ENCODE peak calls at places on chromosome 1, in nine cellular contexts. N, V, K, E, F, I, G, W and C are unnamed samples.

GRCh38 chr1:85936470-85936869 is 220.1 kb downstream of the COL24A1 start:
- DNase-seq in N (no peak), V (no peak), K (no peak), E (no peak), F (no peak), I (no peak), G (no peak), W (no peak), C (no peak)

GRCh38 chr1:150165622-150166612 is 16.2 kb downstream of the PLEKHO1 start:
- DNase-seq in N (peak; percentile 74), V (peak; percentile 65), K (no peak), E (peak; percentile 55), F (peak; percentile 78), I (peak; percentile 88), G (no peak), W (peak; percentile 78), C (peak; percentile 59)

GRCh38 chr1:247331526-247332214 is at the start of gene ZNF496:
- DNase-seq in N (peak; percentile 98), V (peak; percentile 86), K (peak; percentile 79), E (peak; percentile 88), F (peak; percentile 89), I (peak; percentile 95), G (peak; percentile 76), W (peak; percentile 96), C (peak; percentile 87)

GRCh38 chr1:175871647-175872046 is 128.3 kb upstream of the TNR start:
- DNase-seq in N (no peak), V (no peak), K (no peak), E (no peak), F (no peak), I (no peak), G (no peak), W (no peak), C (no peak)

GRCh38 chr1:22275626-22276395 is 132.9 kb upstream of the WNT4 start:
- DNase-seq in N (peak; percentile 67), V (peak; percentile 68), K (peak; percentile 68), E (peak; percentile 49), F (peak; percentile 81), I (peak; percentile 75), G (no peak), W (peak; percentile 70), C (no peak)

GRCh38 chr1:155002479-155003226 is at the start of gene ZBTB7B:
- DNase-seq in N (peak; percentile 30), V (peak; percentile 57), K (no peak), E (no peak), F (peak; percentile 39), I (no peak), G (no peak), W (no peak), C (peak; percentile 49)

GRCh38 chr1:52139817-52140540 is 1.9 kb upstream of the ZFYVE9 start:
- DNase-seq in N (peak; percentile 68), V (peak; percentile 96), K (no peak), E (peak; percentile 88), F (no peak), I (no peak), G (no peak), W (no peak), C (no peak)

GRCh38 chr1:46613661-46614603 is 2.7 kb downstream of the MOB3C start:
- DNase-seq in N (peak; percentile 39), V (peak; percentile 84), K (peak; percentile 86), E (peak; percentile 76), F (peak; percentile 92), I (no peak), G (peak; percentile 50), W (peak; percentile 73), C (peak; percentile 98)

GRCh38 chr1:196400478-196401453 is 207.5 kb downstream of the KCNT2 start:
- DNase-seq in N (peak; percentile 43), V (peak; percentile 80), K (peak; percentile 40), E (peak; percentile 42), F (no peak), I (no peak), G (no peak), W (peak; percentile 18), C (peak; percentile 77)

GRCh38 chr1:64598100-64598571 is 128.2 kb downstream of the CACHD1 start:
- DNase-seq in N (peak; percentile 42), V (peak; percentile 83), K (no peak), E (peak; percentile 73), F (no peak), I (no peak), G (no peak), W (peak; percentile 97), C (no peak)

GRCh38 chr1:88701275-88701674 is 17.2 kb downstream of the PKN2 start:
- DNase-seq in N (no peak), V (no peak), K (no peak), E (no peak), F (no peak), I (no peak), G (no peak), W (no peak), C (no peak)

GRCh38 chr1:938088-938683 is 14.5 kb downstream of the SAMD11 start:
- DNase-seq in N (peak; percentile 65), V (peak; percentile 80), K (no peak), E (peak; percentile 28), F (no peak), I (peak; percentile 81), G (no peak), W (no peak), C (no peak)

GRCh38 chr1:194043984-194044755 is 857.8 kb upstream of the B3GALT2 start:
- DNase-seq in N (peak; percentile 31), V (no peak), K (no peak), E (peak; percentile 72), F (no peak), I (no peak), G (no peak), W (no peak), C (no peak)

GRCh38 chr1:38084113-38084512 is 37.5 kb upstream of the POU3F1 start:
- DNase-seq in N (no peak), V (no peak), K (no peak), E (no peak), F (no peak), I (no peak), G (no peak), W (no peak), C (no peak)

GRCh38 chr1:226185153-226186036 is 1.1 kb downstream of the ACBD3 start:
- DNase-seq in N (peak; percentile 42), V (peak; percentile 75), K (no peak), E (peak; percentile 26), F (no peak), I (no peak), G (no peak), W (no peak), C (no peak)

GRCh38 chr1:208142632-208143390 is 101.4 kb downstream of the PLXNA2 start:
- DNase-seq in N (no peak), V (peak; percentile 17), K (no peak), E (no peak), F (no peak), I (peak; percentile 77), G (no peak), W (no peak), C (no peak)

GRCh38 chr1:172732427-172732826 is 73.5 kb downstream of the FASLG start:
- DNase-seq in N (no peak), V (no peak), K (no peak), E (no peak), F (no peak), I (no peak), G (no peak), W (no peak), C (no peak)

GRCh38 chr1:172727956-172728603 is 69.2 kb downstream of the FASLG start:
- DNase-seq in N (peak; percentile 97), V (peak; percentile 51), K (no peak), E (peak; percentile 29), F (peak; percentile 76), I (peak; percentile 66), G (peak; percentile 55), W (peak; percentile 92), C (no peak)

DNA sequence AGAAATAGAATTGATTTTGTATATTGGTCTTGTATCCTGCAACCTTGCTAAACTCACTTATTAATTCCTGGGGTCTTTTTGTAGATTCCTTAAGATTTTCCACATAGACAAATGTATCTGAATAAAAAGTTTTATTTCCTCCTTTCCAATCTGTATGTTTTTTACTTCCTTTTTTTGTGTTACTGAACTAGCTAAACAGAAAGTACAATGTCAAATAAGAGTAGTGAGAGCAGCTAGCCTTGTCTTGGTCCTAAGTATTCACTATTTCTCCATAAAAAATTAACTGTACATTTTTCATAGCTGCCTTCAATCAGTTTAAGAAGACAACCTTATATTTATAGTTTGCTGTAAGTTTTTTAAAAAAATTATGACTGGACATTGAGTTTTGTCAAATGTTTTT is 74.9 kb downstream of the FASLG start:
- DNase-seq in N (no peak), V (no peak), K (no peak), E (no peak), F (no peak), I (no peak), G (no peak), W (no peak), C (no peak)
- H3K27ac ChIP-seq in N (no peak overlapping the region), V (no peak overlapping the region), K (no peak overlapping the region), E (no peak overlapping the region), F (no peak overlapping the region), I (no peak overlapping the region), G (no peak overlapping the region), W (no peak overlapping the region), C (no peak overlapping the region)

DNA sequence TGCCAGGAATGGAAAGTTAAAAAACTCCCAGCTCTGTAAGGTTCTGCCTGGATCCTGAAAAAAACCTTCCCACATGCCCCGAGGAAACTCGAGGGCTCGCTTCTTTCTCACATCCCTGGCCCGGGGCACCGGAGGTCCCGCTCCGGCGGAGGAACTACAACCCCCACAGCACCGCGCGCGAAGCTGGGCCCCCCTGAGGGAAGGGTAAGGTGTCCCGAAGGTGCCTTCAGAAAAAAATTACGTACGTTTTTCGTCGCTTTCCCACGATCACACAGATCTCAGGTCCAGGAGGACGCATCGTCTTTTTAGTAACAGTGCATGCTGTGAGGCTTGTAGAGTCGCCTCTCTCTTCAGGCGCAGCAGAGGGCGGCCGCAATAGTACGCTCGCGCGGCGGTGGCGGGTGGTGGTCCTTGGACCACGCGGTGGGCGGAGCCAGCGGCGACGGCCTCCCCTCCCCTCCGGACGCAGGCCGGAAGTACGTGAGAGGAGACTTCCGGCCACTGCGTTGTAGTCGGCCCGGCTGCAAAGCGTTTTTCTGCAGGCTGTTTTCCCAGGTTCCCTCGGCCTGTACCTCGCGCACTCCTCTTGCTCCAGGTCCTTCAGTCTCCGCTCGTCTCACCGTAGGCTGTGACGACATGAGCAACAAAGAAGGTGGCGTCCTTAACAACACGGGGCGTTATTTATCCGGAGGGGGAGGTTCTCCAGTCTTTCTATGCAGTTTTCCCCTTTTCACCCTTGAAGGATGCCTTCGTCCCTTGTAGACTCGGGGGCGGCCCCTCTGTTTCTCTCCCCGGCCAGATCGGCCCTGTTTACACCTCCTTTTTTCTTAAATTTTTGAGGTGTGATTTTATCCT is at the start of gene TSNAX:
- DNase-seq in N (peak; percentile 97), V (peak; percentile 98), K (peak; percentile 89), E (peak; percentile 92), F (peak; percentile 94), I (peak; percentile 95), G (peak; percentile 84), W (peak; percentile 97), C (peak; percentile 94)
- H3K27ac ChIP-seq in N (peak within 1 kb of the TSS; percentile 71), V (peak within 1 kb of the TSS; percentile 85), K (peak within 1 kb of the TSS; percentile 90), E (peak within 1 kb of the TSS; percentile 89), F (peak within 1 kb of the TSS; percentile 84), I (peak within 1 kb of the TSS; percentile 96), G (no peak within 1 kb of the TSS), W (peak within 1 kb of the TSS; percentile 69), C (peak within 1 kb of the TSS; percentile 92)

GRCh38 chr1:228464487-228464983 is 22.6 kb upstream of the RNF187 start:
- DNase-seq in N (no peak), V (peak; percentile 84), K (peak; percentile 45), E (peak; percentile 81), F (peak; percentile 94), I (no peak), G (no peak), W (peak; percentile 93), C (peak; percentile 57)
- H3K27ac ChIP-seq in N (no peak overlapping the region), V (no peak overlapping the region), K (no peak overlapping the region), E (no peak overlapping the region), F (no peak overlapping the region), I (no peak overlapping the region), G (no peak overlapping the region), W (no peak overlapping the region), C (no peak overlapping the region)

GRCh38 chr1:202479630-202480029 is 131.1 kb downstream of the PPP1R12B start:
- DNase-seq in N (no peak), V (no peak), K (no peak), E (no peak), F (no peak), I (peak; percentile 68), G (no peak), W (peak; percentile 2), C (no peak)
- H3K27ac ChIP-seq in N (no peak overlapping the region), V (no peak overlapping the region), K (peak overlapping the region; percentile 70), E (no peak overlapping the region), F (no peak overlapping the region), I (no peak overlapping the region), G (no peak overlapping the region), W (no peak overlapping the region), C (no peak overlapping the region)